ENCODE peak calls at places on chromosomes 6 and 20, in eight cellular contexts. O is GM12865; Z is stimulated activated CD8-positive, alpha-beta memory T cell treated with anti-CD3 and anti-CD28 coated beads, Interleukin-4, amount 100 ng/mL, for 24 hours; U is EL; T is SJCRH30; V is tibial nerve; F is Caco-2; P is LoVo. Q is an unnamed sample.

GRCh38 chr20:2217857-2218529 is 77.8 kb upstream of the TGM3 start:
- DNase-seq in U (no peak), F (no peak), T (no peak), V (peak; percentile 33), Z (no peak), O (peak; percentile 73), P (no peak), Q (peak; percentile 26)

GRCh38 chr20:2692036-2692885 is at the start of gene EBF4:
- DNase-seq in Z (no peak), F (peak; percentile 59), P (no peak), U (peak; percentile 20), O (no peak), V (peak; percentile 27), T (peak; percentile 52), Q (peak; percentile 64)

GRCh38 chr20:41166201-41167117 is 29.1 kb downstream of the PLCG1 start:
- DNase-seq in T (no peak), Z (no peak), P (no peak), F (peak; percentile 41), U (no peak), V (no peak), O (no peak), Q (no peak)

GRCh38 chr6:137736048-137736846 is 130.8 kb upstream of the TNFAIP3 start:
- DNase-seq in V (no peak), P (no peak), U (no peak), Z (no peak), F (no peak), T (peak; percentile 44), O (peak; percentile 68), Q (no peak)

GRCh38 chr6:47073125-47074110 is 31.3 kb upstream of the ADGRF1 start:
- DNase-seq in F (no peak), O (no peak), T (no peak), U (no peak), V (no peak), P (no peak), Z (no peak), Q (no peak)

GRCh38 chr20:51480507-51481270 is 61.8 kb downstream of the NFATC2 start:
- DNase-seq in O (peak; percentile 86), V (no peak), F (no peak), T (no peak), Z (peak; percentile 39), P (no peak), U (no peak), Q (no peak)

GRCh38 chr6:107491059-107491609 is 1.2 kb downstream of the SOBP start:
- DNase-seq in T (peak; percentile 88), O (no peak), Z (no peak), P (no peak), F (no peak), V (peak; percentile 38), U (peak; percentile 26), Q (peak; percentile 73)

GRCh38 chr6:14799928-14800327 is 445.9 kb upstream of the JARID2 start:
- DNase-seq in T (peak; percentile 46), F (peak; percentile 65), Z (no peak), O (peak; percentile 57), P (peak; percentile 6), V (peak; percentile 57), U (peak; percentile 68), Q (peak; percentile 69)

GRCh38 chr6:134123666-134124208 is 71.3 kb upstream of the SLC2A12 start:
- DNase-seq in F (peak; percentile 70), V (peak; percentile 59), T (no peak), P (peak; percentile 46), Z (no peak), O (peak; percentile 60), U (peak; percentile 74), Q (no peak)

GRCh38 chr6:20875369-20875963 is 341.2 kb downstream of the CDKAL1 start:
- DNase-seq in V (no peak), T (peak; percentile 2), U (peak; percentile 37), F (peak; percentile 35), P (no peak), Z (no peak), O (peak; percentile 26), Q (no peak)

GRCh38 chr6:89986650-89987074 is 92.4 kb downstream of the GJA10 start:
- DNase-seq in O (no peak), U (peak; percentile 38), V (no peak), F (no peak), P (no peak), Z (no peak), T (no peak), Q (no peak)

GRCh38 chr6:132272776-132273175 is 128.5 kb downstream of the MOXD1 start:
- DNase-seq in O (no peak), P (no peak), V (no peak), T (no peak), F (no peak), U (no peak), Z (no peak), Q (no peak)

GRCh38 chr6:69027861-69028260 is 392.8 kb downstream of the ADGRB3 start:
- DNase-seq in T (no peak), F (no peak), U (peak; percentile 31), V (no peak), O (no peak), Z (no peak), P (no peak), Q (no peak)

GRCh38 chr20:24959591-24960301 is 10.7 kb downstream of the CST7 start:
- DNase-seq in F (no peak), P (no peak), U (no peak), O (no peak), T (no peak), V (no peak), Z (no peak), Q (peak; percentile 21)

GRCh38 chr6:65461121-65461520 is 245.9 kb downstream of the EYS start:
- DNase-seq in O (no peak), U (no peak), Z (no peak), T (no peak), V (no peak), F (no peak), P (no peak), Q (no peak)

GRCh38 chr20:63903796-63904570 is 9.1 kb downstream of the DNAJC5 start:
- DNase-seq in F (no peak), T (peak; percentile 84), Z (no peak), V (no peak), P (no peak), U (no peak), O (no peak), Q (no peak)

GRCh38 chr6:77143659-77144447 is 319.4 kb downstream of the HTR1B start:
- DNase-seq in V (no peak), P (no peak), F (no peak), T (no peak), O (no peak), Z (no peak), U (no peak), Q (no peak)

GRCh38 chr6:75882734-75883133 is 133.7 kb downstream of the MYO6 start:
- DNase-seq in U (peak; percentile 70), V (no peak), Z (no peak), F (no peak), O (no peak), T (no peak), P (no peak), Q (no peak)

GRCh38 chr20:483791-484644 is 21.7 kb upstream of the TBC1D20 start:
- DNase-seq in U (no peak), O (no peak), P (no peak), T (peak; percentile 29), Z (no peak), F (no peak), V (no peak), Q (peak; percentile 24)

GRCh38 chr6:159114569-159114968 is 54.6 kb upstream of the FNDC1 start:
- DNase-seq in O (no peak), V (no peak), Z (no peak), P (no peak), F (no peak), T (no peak), U (no peak), Q (no peak)